ENCODE peak calls at places on chromosomes 3 and 15, in ten cellular contexts. G is heart left ventricle, P is sigmoid colon, Z is HepG2, J is HCT116, Q is A549, Y is lower leg skin, K is adrenal gland, V is esophagus squamous epithelium, O is IMR-90. H is an unnamed sample.

GRCh38 chr3:127192576-127193232 is at the start of gene PRR23E:
- DNase-seq in O (no peak), G (no peak), P (peak; percentile 36), Z (no peak), Q (no peak), V (no peak), J (no peak), Y (no peak), K (no peak), H (no peak)

GRCh38 chr3:52268036-52268435 is 10.4 kb downstream of the WDR82 start:
- DNase-seq in J (no peak), V (no peak), G (no peak), Q (no peak), K (no peak), Y (no peak), O (no peak), Z (no peak), P (no peak), H (no peak)

GRCh38 chr3:69986419-69986818 is 13.1 kb upstream of the SAMMSON start:
- DNase-seq in O (no peak), K (no peak), Z (no peak), Y (no peak), G (no peak), P (no peak), J (no peak), V (no peak), Q (no peak), H (no peak)

GRCh38 chr15:70796516-70797310 is 33.4 kb upstream of the UACA start:
- DNase-seq in P (no peak), J (no peak), G (no peak), Z (no peak), V (no peak), Q (no peak), O (no peak), Y (no peak), K (no peak), H (no peak)

GRCh38 chr15:40217166-40217785 is 21.6 kb upstream of the PAK6 start:
- DNase-seq in Y (no peak), O (peak; percentile 70), Z (peak; percentile 69), Q (peak; percentile 61), J (peak; percentile 68), V (no peak), G (no peak), K (peak; percentile 43), P (no peak), H (no peak)

GRCh38 chr3:69604735-69605435 is 134.4 kb upstream of the MITF start:
- DNase-seq in O (no peak), J (no peak), K (no peak), G (no peak), V (no peak), Q (no peak), P (no peak), Z (no peak), Y (no peak), H (no peak)

GRCh38 chr3:141076821-141077571 is 25.8 kb downstream of the SPSB4 start:
- DNase-seq in J (no peak), P (peak; percentile 76), O (peak; percentile 52), V (no peak), G (peak; percentile 68), K (peak; percentile 39), Z (no peak), Q (no peak), Y (no peak), H (no peak)

GRCh38 chr3:9231006-9231405 is 18.4 kb downstream of the SRGAP3 start:
- DNase-seq in P (peak; percentile 40), Y (no peak), Q (no peak), K (peak; percentile 19), J (no peak), Z (no peak), V (no peak), O (no peak), G (no peak), H (no peak)

GRCh38 chr3:71726106-71726505 is 904 bp upstream of the EIF4E3 start:
- DNase-seq in K (no peak), P (no peak), O (no peak), G (no peak), Y (no peak), J (no peak), Q (no peak), V (no peak), Z (no peak), H (no peak)

GRCh38 chr3:184498986-184499606 is 62.5 kb upstream of the EPHB3 start:
- DNase-seq in Q (no peak), J (no peak), Y (no peak), P (no peak), V (no peak), K (no peak), G (no peak), O (no peak), Z (no peak), H (no peak)

GRCh38 chr3:156150434-156151066 is 30.2 kb downstream of the KCNAB1 start:
- DNase-seq in J (peak; percentile 41), G (no peak), K (peak; percentile 50), O (peak; percentile 64), P (peak; percentile 71), Y (no peak), Q (peak; percentile 55), Z (peak; percentile 26), V (no peak), H (peak; percentile 11)

GRCh38 chr3:93973160-93974126 is at the start of gene PROS1:
- DNase-seq in V (peak; percentile 17), Z (peak; percentile 85), G (peak; percentile 92), K (peak; percentile 83), Q (peak; percentile 75), P (peak; percentile 92), O (peak; percentile 68), J (peak; percentile 29), Y (peak; percentile 95), H (peak; percentile 42)

GRCh38 chr3:147945968-147946519 is 536.9 kb downstream of the ZIC1 start:
- DNase-seq in K (peak; percentile 64), O (peak; percentile 95), G (peak; percentile 46), V (no peak), Y (no peak), P (peak; percentile 69), J (peak; percentile 32), Q (peak; percentile 67), Z (peak; percentile 24), H (peak; percentile 25)

DNA sequence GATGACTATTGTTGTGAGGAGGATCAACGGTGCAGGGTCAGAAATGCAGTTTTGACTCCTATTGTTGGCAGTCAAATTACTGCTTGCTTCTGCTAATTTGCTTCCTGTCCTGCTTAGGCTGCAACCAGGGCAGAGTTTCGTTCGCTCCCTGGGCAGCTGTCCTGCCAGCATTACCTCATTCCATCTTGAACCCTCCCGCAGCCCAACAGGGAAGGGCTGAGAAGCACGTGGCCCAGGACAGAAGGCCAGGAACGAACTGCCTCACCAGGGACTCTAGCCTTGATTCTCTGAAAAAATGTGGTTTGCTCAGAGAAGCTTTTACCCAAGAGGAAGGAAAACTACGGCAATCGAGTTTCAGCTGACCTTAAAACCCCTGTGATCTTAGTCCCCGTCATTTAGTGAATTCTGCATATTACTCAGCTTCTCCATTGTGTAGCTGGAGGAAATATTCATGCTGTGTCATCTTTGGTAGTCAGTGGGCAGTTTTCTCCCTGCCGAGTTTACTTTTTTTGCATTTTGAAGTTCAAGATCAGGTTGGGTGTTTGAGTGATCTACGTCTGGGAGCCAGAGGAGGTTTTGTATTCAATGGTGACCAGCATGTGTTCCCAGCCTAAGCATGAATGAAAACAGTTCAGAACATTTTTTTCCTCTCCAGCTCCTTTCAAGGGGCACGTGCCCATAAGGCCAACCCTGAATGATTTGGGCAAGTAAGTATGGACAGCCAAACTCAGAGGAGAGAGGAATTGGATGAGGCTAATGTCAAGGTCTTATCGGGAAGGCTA is 23.0 kb downstream of the TLNRD1 start:
- DNase-seq in K (peak; percentile 92), Y (peak; percentile 94), J (no peak), V (peak; percentile 30), P (peak; percentile 89), Q (no peak), Z (no peak), G (peak; percentile 85), O (peak; percentile 66), H (no peak)
- TF ChIP-seq POLR2A in K (no peak), Y (no peak), J (no peak), V (no peak), P (no peak), Q (no peak), Z (no peak), G (peak; percentile 21), O (no peak), H (no peak)

GRCh38 chr15:52528465-52529288 is at the start of gene MYO5A:
- DNase-seq in G (peak; percentile 72), P (peak; percentile 84), Z (peak; percentile 15), J (peak; percentile 22), K (peak; percentile 78), V (peak; percentile 39), Q (peak; percentile 77), O (peak; percentile 71), Y (peak; percentile 93), H (peak; percentile 57)
- TF ChIP-seq POLR2A in G (no peak), P (no peak), Z (no peak), J (no peak), K (peak; percentile 12), V (peak; percentile 69), Q (peak; percentile 65), O (peak; percentile 29), Y (no peak), H (peak; percentile 81)

DNA sequence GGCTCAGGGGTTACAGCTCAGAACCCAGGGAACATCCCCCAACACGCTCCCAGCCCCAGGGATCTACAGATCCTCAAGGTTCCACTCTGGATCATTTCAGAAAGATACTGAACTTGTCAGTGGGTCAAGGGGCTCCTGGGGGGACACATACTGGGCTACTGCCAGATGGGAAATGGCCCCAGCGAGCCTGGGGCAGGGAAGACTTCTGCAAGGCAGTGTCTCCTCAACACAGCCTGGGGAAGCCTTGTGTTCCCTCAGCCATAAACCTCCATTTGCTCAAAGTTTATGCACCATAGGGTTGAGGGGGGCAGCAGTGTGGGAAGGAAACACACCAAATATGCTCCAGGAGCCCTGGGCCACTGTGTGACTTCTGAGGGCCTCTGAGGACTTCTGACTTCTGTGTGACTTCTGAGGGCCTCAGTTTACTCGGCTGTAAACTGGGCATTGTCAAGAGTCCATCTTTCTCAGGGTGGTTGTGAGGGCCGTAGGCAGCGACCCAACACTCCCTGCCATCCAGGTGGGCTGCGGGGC is 58.4 kb downstream of the IQSEC1 start:
- DNase-seq in J (no peak), P (peak; percentile 49), Y (no peak), V (no peak), G (no peak), Q (no peak), K (no peak), O (no peak), Z (no peak), H (no peak)
- TF ChIP-seq POLR2A in J (no peak), P (no peak), Y (no peak), V (no peak), G (no peak), Q (no peak), K (no peak), O (no peak), Z (no peak), H (no peak)

DNA sequence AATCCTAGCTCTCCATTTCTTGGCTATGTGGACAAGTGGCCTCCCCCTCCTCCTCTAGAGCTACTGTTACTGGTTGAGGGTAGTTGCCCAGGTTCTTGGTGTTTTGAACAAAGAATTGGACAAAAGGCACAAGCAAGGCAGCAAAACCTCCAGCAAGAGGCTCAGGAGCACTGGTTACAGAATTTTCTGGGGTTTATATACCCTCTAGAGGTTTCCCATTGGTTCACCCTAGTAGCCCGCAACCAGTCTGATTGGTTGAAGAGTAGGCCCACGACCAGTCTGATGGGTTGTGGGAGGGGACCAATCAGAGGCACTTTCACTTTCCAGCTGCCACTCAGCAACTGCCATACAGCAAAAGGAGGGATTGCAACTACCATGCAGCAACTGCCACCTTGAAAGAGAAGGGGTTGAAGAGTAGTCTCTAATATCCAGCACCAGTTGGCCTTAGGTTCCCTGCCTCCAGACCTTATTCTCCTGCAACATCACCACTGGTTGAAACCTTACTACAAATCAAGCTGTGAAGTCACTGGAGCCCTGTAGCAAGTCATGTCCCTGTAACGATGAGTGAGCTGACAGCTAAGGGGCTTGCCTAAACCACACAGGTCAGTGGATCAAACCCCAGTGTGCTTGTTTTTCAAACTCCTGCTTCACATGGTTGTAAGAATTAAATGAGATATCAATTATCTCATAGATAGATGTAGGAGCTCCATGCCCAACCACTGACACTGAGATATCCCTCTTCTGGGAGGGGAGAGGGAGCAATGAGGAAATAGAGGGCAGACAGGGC is 2.9 kb upstream of the C15orf39 start:
- DNase-seq in Y (no peak), P (no peak), V (no peak), K (no peak), Q (peak; percentile 76), J (peak; percentile 54), Z (peak; percentile 95), G (no peak), O (peak; percentile 49), H (peak; percentile 68)
- TF ChIP-seq POLR2A in Y (no peak), P (no peak), V (no peak), K (no peak), Q (no peak), J (peak; percentile 36), Z (peak; percentile 81), G (no peak), O (no peak), H (no peak)